ENCODE peak calls at places on chromosomes 11 and 22, in five cellular contexts. One of them, this sample, is unnamed.
A peak's percentile ranks its signal among the peaks of the same experiment; 100 is the strongest.

GRCh38 chr11:19974886-19975285 is 185.4 kb downstream of the DBX1 start:
- DNase-seq in A549: no peak
- DNase-seq in GM12892: no peak
- DNase-seq in IMR-90: no peak
- DNase-seq in sigmoid colon: no peak
- DNase-seq in this sample: no peak

GRCh38 chr11:45877221-45877620 is 8.2 kb upstream of the MAPK8IP1 start:
- DNase-seq in A549: no peak
- DNase-seq in IMR-90: no peak
- DNase-seq in sigmoid colon: no peak
- DNase-seq in GM12892: no peak
- DNase-seq in this sample: no peak

GRCh38 chr11:75403037-75403436 is 3.7 kb downstream of the RPS3 start:
- DNase-seq in GM12892: no peak
- DNase-seq in sigmoid colon: no peak
- DNase-seq in IMR-90: no peak
- DNase-seq in A549: no peak
- DNase-seq in this sample: no peak

GRCh38 chr11:18775492-18776292 is 15.9 kb downstream of the PTPN5 start:
- DNase-seq in sigmoid colon: no peak
- DNase-seq in IMR-90: peak; percentile 31
- DNase-seq in A549: peak; percentile 65
- DNase-seq in GM12892: peak; percentile 50
- DNase-seq in this sample: peak; percentile 69

GRCh38 chr11:78722786-78723185 is 148.1 kb upstream of the NARS2 start:
- DNase-seq in A549: no peak
- DNase-seq in GM12892: no peak
- DNase-seq in sigmoid colon: no peak
- DNase-seq in IMR-90: peak; percentile 13
- DNase-seq in this sample: peak; percentile 26

GRCh38 chr11:110337570-110338193 is 41.3 kb upstream of the RDX start:
- DNase-seq in A549: no peak
- DNase-seq in sigmoid colon: no peak
- DNase-seq in IMR-90: peak; percentile 52
- DNase-seq in GM12892: no peak
- DNase-seq in this sample: no peak

GRCh38 chr11:129814244-129814992 is 1.2 kb upstream of the TMEM45B start:
- DNase-seq in A549: no peak
- DNase-seq in GM12892: no peak
- DNase-seq in sigmoid colon: no peak
- DNase-seq in IMR-90: no peak
- DNase-seq in this sample: no peak

GRCh38 chr11:6925636-6926207 is 504 bp upstream of the ZNF215 start:
- DNase-seq in GM12892: no peak
- DNase-seq in A549: no peak
- DNase-seq in IMR-90: peak; percentile 16
- DNase-seq in sigmoid colon: no peak
- DNase-seq in this sample: no peak

GRCh38 chr11:36890841-36891240 is 292.8 kb upstream of the RAG2 start:
- DNase-seq in IMR-90: no peak
- DNase-seq in A549: no peak
- DNase-seq in GM12892: no peak
- DNase-seq in sigmoid colon: no peak
- DNase-seq in this sample: no peak

GRCh38 chr11:124823512-124824376 is 23.5 kb upstream of the MSANTD2 start:
- DNase-seq in GM12892: no peak
- DNase-seq in A549: no peak
- DNase-seq in sigmoid colon: no peak
- DNase-seq in IMR-90: no peak
- DNase-seq in this sample: no peak

GRCh38 chr11:13694115-13694514 is 25.6 kb downstream of the FAR1 start:
- DNase-seq in sigmoid colon: no peak
- DNase-seq in IMR-90: no peak
- DNase-seq in A549: no peak
- DNase-seq in GM12892: no peak
- DNase-seq in this sample: no peak

GRCh38 chr11:9574806-9575530 is 1.5 kb downstream of the WEE1 start:
- DNase-seq in GM12892: no peak
- DNase-seq in A549: peak; percentile 75
- DNase-seq in sigmoid colon: peak; percentile 90
- DNase-seq in IMR-90: peak; percentile 87
- DNase-seq in this sample: peak; percentile 71

GRCh38 chr11:33988586-33989370 is 62.8 kb upstream of the CAPRIN1 start:
- DNase-seq in GM12892: no peak
- DNase-seq in IMR-90: no peak
- DNase-seq in sigmoid colon: no peak
- DNase-seq in A549: no peak
- DNase-seq in this sample: no peak

GRCh38 chr22:42273855-42274451 is 3.5 kb upstream of the TCF20 start:
- DNase-seq in GM12892: no peak
- DNase-seq in sigmoid colon: peak; percentile 34
- DNase-seq in A549: no peak
- DNase-seq in IMR-90: no peak
- DNase-seq in this sample: no peak

GRCh38 chr11:85751738-85752137 is 59.2 kb downstream of the SYTL2 start:
- DNase-seq in sigmoid colon: no peak
- DNase-seq in IMR-90: peak; percentile 22
- DNase-seq in A549: no peak
- DNase-seq in GM12892: no peak
- DNase-seq in this sample: no peak

GRCh38 chr22:46078241-46079092 is 71.9 kb upstream of the PPARA start:
- DNase-seq in GM12892: no peak
- DNase-seq in sigmoid colon: peak; percentile 91
- DNase-seq in A549: no peak
- DNase-seq in IMR-90: no peak
- DNase-seq in this sample: no peak

GRCh38 chr22:24592144-24592845 is 578 bp downstream of the LRRC75B start:
- DNase-seq in sigmoid colon: no peak
- DNase-seq in A549: no peak
- DNase-seq in GM12892: peak; percentile 40
- DNase-seq in IMR-90: no peak
- DNase-seq in this sample: no peak

GRCh38 chr11:96426356-96427103 is 36.7 kb downstream of the JRKL start:
- DNase-seq in GM12892: no peak
- DNase-seq in A549: peak; percentile 10
- DNase-seq in sigmoid colon: no peak
- DNase-seq in IMR-90: peak; percentile 61
- DNase-seq in this sample: no peak

GRCh38 chr11:96484361-96484760 is 94.5 kb downstream of the JRKL start:
- DNase-seq in IMR-90: no peak
- DNase-seq in A549: no peak
- DNase-seq in GM12892: no peak
- DNase-seq in sigmoid colon: no peak
- DNase-seq in this sample: no peak

GRCh38 chr11:26027887-26028286 is 304.0 kb upstream of the ANO3 start:
- DNase-seq in A549: no peak
- DNase-seq in sigmoid colon: no peak
- DNase-seq in GM12892: no peak
- DNase-seq in IMR-90: no peak
- DNase-seq in this sample: no peak

GRCh38 chr22:20131593-20131855 is at the start of gene ZDHHC8:
- DNase-seq in IMR-90: no peak
- DNase-seq in sigmoid colon: no peak
- DNase-seq in A549: no peak
- DNase-seq in GM12892: peak; percentile 63
- DNase-seq in this sample: no peak

GRCh38 chr11:76164081-76164480 is 42.2 kb downstream of the WNT11 start:
- DNase-seq in A549: no peak
- DNase-seq in IMR-90: no peak
- DNase-seq in GM12892: no peak
- DNase-seq in sigmoid colon: no peak
- DNase-seq in this sample: no peak

DNA sequence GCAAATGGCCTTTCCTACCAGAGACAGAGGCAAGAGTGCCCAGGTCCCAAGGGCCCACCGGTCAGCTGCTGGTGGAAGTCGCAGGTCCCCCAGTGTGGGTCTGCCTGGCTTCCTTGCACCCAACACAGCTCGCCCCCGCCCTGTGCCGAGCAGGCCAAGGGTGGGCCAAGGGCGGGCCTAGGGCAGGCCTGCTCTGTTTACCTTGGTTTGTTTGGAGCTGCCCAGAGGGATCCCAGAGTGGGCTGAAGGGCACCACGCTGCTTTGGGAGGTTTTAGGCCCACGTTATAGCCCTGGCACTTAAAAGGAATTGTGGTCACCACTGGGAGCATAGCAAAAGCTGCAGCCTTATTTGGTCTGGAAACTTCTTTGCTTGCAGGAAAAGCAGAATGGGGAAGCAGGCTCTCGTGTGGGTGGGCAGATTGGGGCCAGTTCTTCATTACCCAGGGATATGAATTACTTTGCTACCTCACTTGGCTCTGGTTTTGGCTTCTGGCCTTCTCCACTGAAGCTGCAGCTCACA is 38.0 kb downstream of the MRGPRD start:
- DNase-seq in GM12892: no peak
- DNase-seq in A549: no peak
- DNase-seq in IMR-90: no peak
- DNase-seq in sigmoid colon: peak; percentile 90
- DNase-seq in this sample: no peak
- TF ChIP-seq POLR2A in GM12892: no peak
- TF ChIP-seq POLR2A in A549: no peak
- TF ChIP-seq POLR2A in IMR-90: no peak
- TF ChIP-seq POLR2A in sigmoid colon: no peak
- TF ChIP-seq POLR2A in this sample: no peak

GRCh38 chr11:64183890-64184289 is 2.1 kb upstream of the STIP1 start:
- DNase-seq in sigmoid colon: no peak
- DNase-seq in GM12892: no peak
- DNase-seq in IMR-90: no peak
- DNase-seq in A549: no peak
- DNase-seq in this sample: no peak

GRCh38 chr11:64180871-64181270 is 5.1 kb upstream of the STIP1 start:
- DNase-seq in GM12892: no peak
- DNase-seq in A549: no peak
- DNase-seq in IMR-90: no peak
- DNase-seq in sigmoid colon: no peak
- DNase-seq in this sample: no peak

GRCh38 chr11:64185323-64186204 is at the start of gene STIP1:
- DNase-seq in A549: peak; percentile 99
- DNase-seq in IMR-90: peak; percentile 100
- DNase-seq in sigmoid colon: peak; percentile 100
- DNase-seq in GM12892: peak; percentile 96
- DNase-seq in this sample: peak; percentile 99

GRCh38 chr11:64181506-64182411 is 4.2 kb upstream of the STIP1 start:
- DNase-seq in IMR-90: peak; percentile 93
- DNase-seq in sigmoid colon: peak; percentile 98
- DNase-seq in GM12892: peak; percentile 49
- DNase-seq in A549: peak; percentile 87
- DNase-seq in this sample: peak; percentile 91

DNA sequence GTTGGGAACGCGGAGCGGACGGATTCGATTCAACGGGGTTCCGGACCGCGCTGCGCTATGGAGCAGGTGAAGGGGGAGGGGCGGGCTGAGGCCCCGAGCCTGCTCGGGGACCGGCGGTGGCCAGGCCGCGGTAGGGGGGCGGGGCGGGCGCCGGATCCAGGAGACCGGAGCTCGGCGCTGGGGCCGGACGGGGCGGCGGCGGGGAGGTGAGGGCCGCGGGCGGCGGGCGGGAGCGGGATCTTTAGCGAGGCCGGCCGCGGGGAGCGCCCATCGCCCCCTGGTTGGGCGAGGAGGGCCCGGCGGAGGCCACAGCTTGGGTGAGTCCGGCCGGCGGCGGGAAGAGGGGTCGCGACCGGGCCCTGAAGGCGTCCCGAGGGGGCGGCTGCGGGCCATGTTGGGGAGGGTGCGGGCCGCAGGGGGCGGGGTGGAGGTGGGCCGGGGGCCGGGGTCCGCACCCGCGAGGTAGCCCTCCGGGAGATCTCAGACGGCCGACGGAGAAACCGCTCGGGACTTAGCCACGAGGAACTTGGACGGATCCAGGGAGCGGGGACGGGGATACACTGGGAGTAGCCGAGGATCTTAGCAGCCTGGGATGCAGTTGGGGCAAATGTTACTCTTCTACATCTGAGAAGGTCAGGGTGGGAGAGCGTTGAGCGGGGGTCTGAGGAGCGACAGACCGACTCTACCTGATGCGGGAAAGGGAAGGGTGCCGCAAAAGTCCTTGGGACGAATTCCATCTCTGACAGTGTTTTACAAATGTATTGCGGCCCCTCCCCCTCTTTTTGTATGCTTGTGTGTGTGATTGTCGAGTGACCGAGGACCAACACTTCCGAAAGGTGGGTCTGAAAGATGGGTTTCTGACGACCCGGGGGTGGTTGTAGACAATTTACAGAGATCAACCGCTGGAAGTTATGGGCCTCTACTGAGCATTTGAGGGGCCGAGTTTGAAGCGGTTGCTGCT is 514 bp downstream of the STIP1 start:
- DNase-seq in A549: no peak
- DNase-seq in GM12892: no peak
- DNase-seq in sigmoid colon: peak; percentile 75
- DNase-seq in IMR-90: peak; percentile 2
- DNase-seq in this sample: no peak
- TF ChIP-seq POLR2A in A549: peak; percentile 79
- TF ChIP-seq POLR2A in GM12892: no peak
- TF ChIP-seq POLR2A in sigmoid colon: peak; percentile 60
- TF ChIP-seq POLR2A in IMR-90: no peak
- TF ChIP-seq POLR2A in this sample: peak; percentile 83

GRCh38 chr11:829946-830294 is 2.2 kb downstream of the CRACR2B start:
- DNase-seq in sigmoid colon: no peak
- DNase-seq in IMR-90: no peak
- DNase-seq in A549: no peak
- DNase-seq in GM12892: no peak
- DNase-seq in this sample: no peak
- TF ChIP-seq POLR2A in sigmoid colon: no peak
- TF ChIP-seq POLR2A in IMR-90: no peak
- TF ChIP-seq POLR2A in A549: no peak
- TF ChIP-seq POLR2A in GM12892: no peak
- TF ChIP-seq POLR2A in this sample: no peak

DNA sequence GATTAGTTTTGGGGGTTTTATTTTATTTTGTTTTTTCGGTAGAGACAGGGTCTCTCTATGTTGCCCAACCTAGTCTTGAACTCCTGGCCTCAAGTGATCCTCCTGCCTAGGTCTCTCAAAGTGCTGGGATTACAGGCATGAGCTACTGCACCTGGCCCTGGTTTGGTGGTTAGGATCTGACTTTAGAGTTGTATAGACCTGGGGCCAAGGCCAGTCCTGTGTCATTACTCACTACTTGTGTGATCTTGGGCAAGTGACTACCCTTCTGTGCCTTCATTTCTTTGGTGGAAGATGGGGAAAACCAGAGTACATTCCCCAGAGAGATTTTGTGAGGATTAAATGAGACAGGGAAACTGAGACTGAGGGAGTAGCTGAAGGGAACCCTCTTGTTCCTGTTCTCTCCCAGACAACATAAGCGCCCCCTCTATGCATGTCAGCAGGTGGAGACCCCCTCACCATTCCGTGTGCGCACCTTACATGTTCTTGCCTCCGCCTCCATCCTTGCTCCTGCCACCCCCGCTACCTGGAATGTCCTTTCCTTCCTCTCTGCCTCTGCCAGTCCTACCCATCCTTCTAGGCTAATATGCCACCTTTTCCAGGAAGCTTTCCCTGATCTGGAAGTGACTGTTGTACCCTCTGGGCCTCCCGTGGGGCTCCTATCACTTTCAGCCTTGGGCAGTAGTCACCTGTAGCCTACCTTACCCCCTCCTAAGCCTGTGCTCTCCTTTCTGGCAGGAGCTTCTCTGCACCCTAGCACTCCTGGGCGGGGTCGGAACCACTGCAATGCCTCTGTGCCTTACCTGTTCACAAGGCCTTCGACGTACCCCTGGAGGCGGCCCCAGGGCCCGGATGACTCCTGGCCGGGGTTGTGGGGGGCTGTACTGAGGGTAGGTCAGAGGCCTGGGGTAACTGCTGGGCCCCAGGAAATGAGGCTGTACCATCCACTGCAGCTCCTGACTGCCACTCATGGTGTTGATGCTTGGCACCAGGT is 3.9 kb downstream of the FOSL1 start:
- DNase-seq in IMR-90: no peak
- DNase-seq in A549: no peak
- DNase-seq in GM12892: no peak
- DNase-seq in sigmoid colon: no peak
- DNase-seq in this sample: no peak
- TF ChIP-seq POLR2A in IMR-90: peak; percentile 17
- TF ChIP-seq POLR2A in A549: no peak
- TF ChIP-seq POLR2A in GM12892: no peak
- TF ChIP-seq POLR2A in sigmoid colon: no peak
- TF ChIP-seq POLR2A in this sample: no peak

This sample was measured in H54.